ENCODE peak calls at places on chromosomes 7 and 10, in six cellular contexts. T is endothelial cell of umbilical vein, B is GM12891, W is upper lobe of left lung, I is K562, D is HL-60. C is an unnamed sample.
A peak's percentile ranks its signal among the peaks of the same experiment; 100 is the strongest.

GRCh38 chr10:86652361-86653202 is 1.8 kb upstream of the OPN4 start:
- DNase-seq in T (no peak), B (peak; percentile 12), W (no peak), I (no peak), D (no peak), C (peak; percentile 5)

GRCh38 chr10:50497758-50498157 is 126.0 kb downstream of the SGMS1 start:
- DNase-seq in T (no peak), B (no peak), W (no peak), I (no peak), D (no peak), C (no peak)

GRCh38 chr7:115015619-115016018 is 93.7 kb downstream of the MDFIC start:
- DNase-seq in T (no peak), B (no peak), W (no peak), I (no peak), D (no peak), C (peak; percentile 18)

GRCh38 chr7:75639893-75640600 is 98.7 kb downstream of the HIP1 start:
- DNase-seq in T (no peak), B (no peak), W (no peak), I (no peak), D (no peak), C (no peak)

GRCh38 chr7:1674161-1675035 is 4.3 kb downstream of the ELFN1 start:
- DNase-seq in T (no peak), B (no peak), W (no peak), I (no peak), D (no peak), C (no peak)

GRCh38 chr7:131656980-131657725 is 100.7 kb upstream of the PODXL start:
- DNase-seq in T (no peak), B (no peak), W (no peak), I (no peak), D (no peak), C (no peak)

GRCh38 chr7:116772423-116772852 is 89.9 kb upstream of the CAPZA2 start:
- DNase-seq in T (peak; percentile 93), B (no peak), W (no peak), I (no peak), D (no peak), C (no peak)

GRCh38 chr10:124495176-124495575 is 33.6 kb downstream of the LHPP start:
- DNase-seq in T (no peak), B (no peak), W (no peak), I (no peak), D (no peak), C (no peak)

GRCh38 chr10:4825868-4826787 is at the start of gene AKR1E2:
- DNase-seq in T (peak; percentile 94), B (no peak), W (peak; percentile 96), I (peak; percentile 87), D (peak; percentile 8), C (peak; percentile 77)

GRCh38 chr10:86970152-86970886 is 2.0 kb downstream of the ADIRF start:
- DNase-seq in T (no peak), B (no peak), W (peak; percentile 91), I (no peak), D (no peak), C (peak; percentile 68)

GRCh38 chr7:471191-471865 is 48.3 kb downstream of the PDGFA start:
- DNase-seq in T (no peak), B (no peak), W (no peak), I (peak; percentile 76), D (no peak), C (no peak)

GRCh38 chr7:15914611-15915010 is 228.1 kb upstream of the MEOX2 start:
- DNase-seq in T (no peak), B (no peak), W (no peak), I (no peak), D (no peak), C (no peak)

GRCh38 chr7:2924866-2925840 is 81.0 kb upstream of the GNA12 start:
- DNase-seq in T (no peak), B (no peak), W (no peak), I (no peak), D (no peak), C (no peak)

GRCh38 chr7:22255342-22255741 is 101.6 kb downstream of the RAPGEF5 start:
- DNase-seq in T (no peak), B (no peak), W (no peak), I (no peak), D (no peak), C (no peak)

GRCh38 chr7:106170216-106170615 is 58.1 kb upstream of the SYPL1 start:
- DNase-seq in T (no peak), B (no peak), W (no peak), I (no peak), D (no peak), C (no peak)

GRCh38 chr7:1083729-1084657 is 3.9 kb upstream of the GPER1 start:
- DNase-seq in T (peak; percentile 22), B (no peak), W (peak; percentile 87), I (no peak), D (no peak), C (peak; percentile 86)

GRCh38 chr7:55132890-55133551 is 114.2 kb downstream of the EGFR start:
- DNase-seq in T (peak; percentile 95), B (no peak), W (no peak), I (no peak), D (no peak), C (peak; percentile 56)

GRCh38 chr7:35286422-35286821 is 32.5 kb upstream of the TBX20 start:
- DNase-seq in T (no peak), B (no peak), W (no peak), I (no peak), D (no peak), C (no peak)

GRCh38 chr7:36182854-36183604 is 30.0 kb downstream of the EEPD1 start:
- DNase-seq in T (no peak), B (no peak), W (no peak), I (no peak), D (no peak), C (no peak)

GRCh38 chr7:34087892-34088891 is 182.9 kb downstream of the BMPER start:
- DNase-seq in T (peak; percentile 40), B (no peak), W (no peak), I (no peak), D (no peak), C (peak; percentile 37)

GRCh38 chr10:26738354-26738753 is 40.9 kb downstream of the PDSS1 start:
- DNase-seq in T (no peak), B (no peak), W (no peak), I (no peak), D (no peak), C (no peak)

GRCh38 chr10:3213174-3213573 is 40.6 kb upstream of the PITRM1 start:
- DNase-seq in T (no peak), B (no peak), W (no peak), I (no peak), D (no peak), C (peak; percentile 26)

GRCh38 chr7:127907638-127908040 is 123.6 kb downstream of the LRRC4 start:
- DNase-seq in T (peak; percentile 80), B (no peak), W (no peak), I (no peak), D (no peak), C (no peak)

GRCh38 chr10:97709746-97710078 is 3.8 kb upstream of the MARVELD1 start:
- DNase-seq in T (no peak), B (no peak), W (no peak), I (no peak), D (no peak), C (no peak)

GRCh38 chr10:34716234-34716633 is 98.9 kb downstream of the PARD3 start:
- DNase-seq in T (no peak), B (no peak), W (no peak), I (no peak), D (no peak), C (no peak)

GRCh38 chr10:44004913-44005787 is 356.5 kb upstream of the ZNF32 start:
- DNase-seq in T (no peak), B (no peak), W (peak; percentile 62), I (no peak), D (peak; percentile 39), C (no peak)

GRCh38 chr10:4196948-4197390 is 412.0 kb upstream of the KLF6 start:
- DNase-seq in T (peak; percentile 23), B (no peak), W (no peak), I (no peak), D (no peak), C (no peak)

GRCh38 chr10:4354382-4354812 is 471.6 kb upstream of the AKR1E2 start:
- DNase-seq in T (no peak), B (no peak), W (no peak), I (no peak), D (no peak), C (peak; percentile 28)

GRCh38 chr10:22848509-22848908 is 79.3 kb upstream of the ARMC3 start:
- DNase-seq in T (no peak), B (no peak), W (no peak), I (no peak), D (no peak), C (no peak)

GRCh38 chr7:32206987-32207386 is 136.8 kb upstream of the PDE1C start:
- DNase-seq in T (peak; percentile 7), B (no peak), W (peak; percentile 46), I (peak; percentile 28), D (no peak), C (no peak)

GRCh38 chr7:34756025-34756437 is 98.0 kb downstream of the NPSR1 start:
- DNase-seq in T (no peak), B (no peak), W (no peak), I (no peak), D (no peak), C (no peak)

GRCh38 chr7:75762350-75762917 is 9.6 kb downstream of the CCL26 start:
- DNase-seq in T (peak; percentile 58), B (peak; percentile 57), W (no peak), I (peak; percentile 65), D (peak; percentile 35), C (no peak)

GRCh38 chr10:60901561-60902235 is 42.3 kb downstream of the RHOBTB1 start:
- DNase-seq in T (peak; percentile 59), B (no peak), W (no peak), I (no peak), D (no peak), C (no peak)

GRCh38 chr7:36686499-36686898 is 37.8 kb downstream of the AOAH start:
- DNase-seq in T (no peak), B (no peak), W (no peak), I (no peak), D (no peak), C (no peak)

GRCh38 chr10:129472696-129473555 is 5.9 kb downstream of the MGMT start:
- DNase-seq in T (no peak), B (no peak), W (no peak), I (no peak), D (no peak), C (no peak)

GRCh38 chr10:9140373-9140772 is 1085.9 kb downstream of the GATA3 start:
- DNase-seq in T (peak; percentile 89), B (no peak), W (no peak), I (no peak), D (no peak), C (no peak)
- TF ChIP-seq POLR2AphosphoS5 in T (no peak), B (no peak), W (no peak), I (no peak), D (no peak), C (no peak)

GRCh38 chr7:70408477-70408876 is 723.5 kb upstream of the GALNT17 start:
- DNase-seq in T (no peak), B (no peak), W (no peak), I (no peak), D (no peak), C (no peak)
- TF ChIP-seq POLR2AphosphoS5 in T (no peak), B (no peak), W (no peak), I (no peak), D (no peak), C (no peak)

GRCh38 chr10:77531441-77532001 is 106.1 kb downstream of the KCNMA1 start:
- DNase-seq in T (peak; percentile 58), B (no peak), W (no peak), I (peak; percentile 19), D (no peak), C (no peak)
- TF ChIP-seq POLR2AphosphoS5 in T (no peak), B (no peak), W (no peak), I (no peak), D (no peak), C (no peak)

GRCh38 chr10:21526184-21526951 is 886 bp upstream of the SKIDA1 start:
- DNase-seq in T (peak; percentile 70), B (no peak), W (peak; percentile 96), I (peak; percentile 60), D (peak; percentile 26), C (peak; percentile 70)
- TF ChIP-seq POLR2AphosphoS5 in T (no peak), B (no peak), W (peak; percentile 47), I (peak; percentile 30), D (no peak), C (no peak)